ENCODE peak calls at places on chromosomes 16 and 17, in eight cellular contexts. B is germinal center; L is GF-D8; W is tibial artery; R is neural crest cell; J is A549; E is H54; A is activated T-cell treated with anti-CD3 and anti-CD28 coated beads, Interleukin-2, amount 50 U/mL, for 48 hours. H is an unnamed sample.

GRCh38 chr17:69607162-69607834 is 192.8 kb downstream of the MAP2K6 start:
- DNase-seq in L (no peak), R (peak), E (peak), B (peak), W (peak), J (peak), A (peak), H (peak)

GRCh38 chr16:58331024-58331707 is 36.3 kb upstream of the PRSS54 start:
- DNase-seq in J (no peak), B (no peak), W (no peak), E (no peak), A (no peak), R (peak), L (no peak), H (peak)

GRCh38 chr16:50610331-50611262 is 62.4 kb downstream of the NKD1 start:
- DNase-seq in L (no peak), A (no peak), E (no peak), R (no peak), W (no peak), B (no peak), J (no peak), H (peak)

GRCh38 chr16:79265701-79266100 is 334.8 kb downstream of the MAF start:
- DNase-seq in B (no peak), E (no peak), L (no peak), A (no peak), W (no peak), R (no peak), J (no peak), H (no peak)

GRCh38 chr16:644556-644955 is 2.9 kb downstream of the MCRIP2 start:
- DNase-seq in B (no peak), R (no peak), W (no peak), E (no peak), L (no peak), A (no peak), J (no peak), H (no peak)

GRCh38 chr16:78655481-78656114 is 556.1 kb downstream of the WWOX start:
- DNase-seq in A (no peak), B (no peak), R (no peak), J (no peak), L (no peak), E (no peak), W (no peak), H (no peak)

GRCh38 chr16:27400751-27401620 is 988 bp upstream of the IL21R start:
- DNase-seq in A (no peak), W (no peak), E (no peak), J (no peak), L (peak), R (no peak), B (no peak), H (no peak)

GRCh38 chr17:48593126-48593829 is at the start of gene HOXB5:
- DNase-seq in L (no peak), J (no peak), R (no peak), B (no peak), W (no peak), A (peak), E (no peak), H (no peak)

GRCh38 chr16:85422374-85423185 is 190.5 kb upstream of the GSE1 start:
- DNase-seq in E (no peak), A (no peak), R (peak), B (no peak), L (no peak), W (no peak), J (peak), H (peak)

GRCh38 chr16:58628845-58629680 is 563 bp downstream of the CNOT1 start:
- DNase-seq in E (no peak), L (peak), A (peak), W (peak), B (peak), J (peak), R (peak), H (peak)

H was measured in K562.